ENCODE peak calls at places on chromosome 18, in four cellular contexts. C is K562, F is GM12878, N is endothelial cell of umbilical vein. U is an unnamed sample.

GRCh38 chr18:34661464-34662087 is 48.5 kb upstream of the DTNA start:
- DNase-seq in N (peak; percentile 62), C (peak; percentile 63), F (no peak), U (peak; percentile 51)

GRCh38 chr18:39795350-39795749 is 2159.7 kb upstream of the PIK3C3 start:
- DNase-seq in F (no peak), N (no peak), C (no peak), U (no peak)

GRCh38 chr18:62617793-62618591 is 95.2 kb downstream of the ZCCHC2 start:
- DNase-seq in F (no peak), N (no peak), C (no peak), U (no peak)

GRCh38 chr18:2070636-2071035 is 500.7 kb downstream of the METTL4 start:
- DNase-seq in N (no peak), C (no peak), F (no peak), U (no peak)

GRCh38 chr18:74806073-74806472 is 208.4 kb downstream of the ZNF407 start:
- DNase-seq in N (no peak), F (no peak), C (no peak), U (no peak)

GRCh38 chr18:13549879-13550231 is 176.5 kb downstream of the FAM210A start:
- DNase-seq in N (no peak), C (no peak), F (no peak), U (no peak)

GRCh38 chr18:79778291-79778791 is 19.4 kb upstream of the KCNG2 start:
- DNase-seq in C (no peak), N (no peak), F (no peak), U (no peak)

GRCh38 chr18:70450658-70451253 is 161.9 kb downstream of the SOCS6 start:
- DNase-seq in C (no peak), F (no peak), N (no peak), U (peak; percentile 32)

GRCh38 chr18:58135170-58135569 is 91.1 kb downstream of the NEDD4L start:
- DNase-seq in C (no peak), N (no peak), F (peak; percentile 52), U (peak; percentile 95)

GRCh38 chr18:30705943-30706342 is 336.6 kb downstream of the DSC3 start:
- DNase-seq in F (no peak), N (no peak), C (no peak), U (no peak)

GRCh38 chr18:68532328-68532885 is 182.5 kb downstream of the TMX3 start:
- DNase-seq in N (no peak), C (no peak), F (no peak), U (no peak)

DNA sequence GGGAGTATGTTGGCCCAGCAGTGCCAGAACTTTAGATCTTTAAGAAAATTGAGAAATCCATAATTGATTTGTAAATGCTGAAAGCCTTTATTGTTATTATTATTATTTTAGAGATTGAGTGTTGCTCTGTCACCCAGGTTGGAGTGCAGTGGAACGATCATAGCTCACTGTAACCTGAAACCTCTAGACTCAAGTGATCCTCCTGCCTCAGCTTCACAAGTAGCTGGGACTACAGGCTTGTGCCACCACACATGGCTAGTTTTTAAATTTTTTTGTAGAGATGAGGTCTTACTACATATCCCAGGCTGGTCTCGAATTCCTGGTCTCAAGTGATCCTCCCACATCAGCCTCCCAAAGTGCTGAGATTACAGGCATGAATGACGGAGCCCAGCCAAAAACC is 143.2 kb upstream of the CCDC68 start:
- DNase-seq in F (no peak), N (no peak), C (no peak), U (no peak)
- TF ChIP-seq FOS in F (no peak), N (no peak), C (no peak), U (no peak)

GRCh38 chr18:49768051-49768391 is 45.3 kb downstream of the ACAA2 start:
- DNase-seq in F (no peak), N (peak; percentile 62), C (peak; percentile 12), U (peak; percentile 65)
- TF ChIP-seq FOS in F (no peak), N (no peak), C (no peak), U (no peak)

GRCh38 chr18:29174891-29175290 is 998.0 kb upstream of the CDH2 start:
- DNase-seq in F (no peak), C (no peak), N (no peak), U (no peak)
- TF ChIP-seq FOS in F (no peak), C (no peak), N (no peak), U (no peak)

DNA sequence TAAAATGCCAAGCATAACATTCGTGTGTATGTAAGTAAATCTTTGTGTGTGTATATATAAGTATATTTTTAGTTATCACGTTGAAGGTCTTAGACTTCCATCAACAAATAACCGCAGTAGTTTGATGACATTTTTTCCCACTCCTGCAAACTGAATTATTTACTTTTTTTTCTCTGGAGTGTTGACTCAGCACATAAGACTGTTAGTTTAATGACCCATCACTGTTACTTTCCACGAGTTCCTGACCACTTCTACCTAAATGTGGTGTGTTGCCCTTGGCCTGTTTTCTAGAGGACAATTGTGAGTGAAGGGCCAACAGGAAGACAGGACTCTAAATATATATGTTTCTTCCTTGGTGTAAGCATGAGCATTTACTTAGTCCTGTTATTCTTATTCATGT is 71.3 kb upstream of the TXNDC2 start:
- DNase-seq in N (peak; percentile 54), C (no peak), F (no peak), U (peak; percentile 95)
- TF ChIP-seq FOS in N (peak; percentile 27), C (no peak), F (no peak), U (peak; percentile 74)

DNA sequence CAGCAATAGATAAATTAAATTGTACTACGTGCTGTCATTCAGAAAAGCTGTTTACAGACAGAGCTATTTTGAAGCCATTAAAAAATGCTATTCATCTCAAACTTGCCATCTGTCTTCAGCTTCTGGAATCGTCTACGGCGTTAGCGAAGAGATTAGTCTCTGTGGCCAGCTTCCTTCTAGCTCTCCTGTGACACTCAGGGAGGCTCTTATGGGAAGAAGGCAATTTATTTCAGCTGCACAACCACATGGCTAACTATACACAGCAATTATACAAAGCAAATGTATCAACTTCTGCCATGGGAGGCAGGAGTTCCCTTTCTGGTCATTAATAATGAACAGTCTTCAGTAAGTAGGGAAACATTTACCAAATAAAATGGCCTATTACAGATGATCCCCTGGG is 6.3 kb downstream of the CTAGE1 start:
- DNase-seq in C (no peak), F (no peak), N (no peak), U (no peak)
- TF ChIP-seq FOS in C (no peak), F (no peak), N (no peak), U (no peak)

U was measured in IMR-90.